ENCODE peak calls at places on chromosomes 4 and X, in eight cellular contexts. V is lower lobe of right lung, J is neural crest cell, O is HCT116, D is HFF-Myc, Z is ovary, S is Peyer's patch, K is ascending aorta. W is an unnamed sample.

GRCh38 chr4:181140037-181140603 is 1103.1 kb upstream of the TENM3 start:
- DNase-seq in V (no peak), J (no peak), O (no peak), D (no peak), Z (no peak), S (no peak), K (no peak), W (no peak)

GRCh38 chr4:181611033-181611711 is 632.0 kb upstream of the TENM3 start:
- DNase-seq in V (no peak), J (no peak), O (no peak), D (no peak), Z (no peak), S (no peak), K (no peak), W (no peak)

GRCh38 chr4:162839814-162840213 is 326.9 kb downstream of the NAF1 start:
- DNase-seq in V (no peak), J (no peak), O (no peak), D (no peak), Z (no peak), S (no peak), K (no peak), W (no peak)

GRCh38 chrX:103792916-103793540 is 16.4 kb downstream of the PLP1 start:
- DNase-seq in V (no peak), J (no peak), O (no peak), D (no peak), Z (no peak), S (no peak), K (no peak), W (no peak)

GRCh38 chr4:73776363-73776762 is 36.0 kb downstream of the CXCL8 start:
- DNase-seq in V (no peak), J (no peak), O (no peak), D (peak), Z (peak), S (no peak), K (no peak), W (no peak)

GRCh38 chr4:87032884-87033533 is 98.2 kb downstream of the AFF1 start:
- DNase-seq in V (no peak), J (no peak), O (no peak), D (no peak), Z (no peak), S (no peak), K (no peak), W (no peak)

GRCh38 chr4:53962516-53963225 is 101.7 kb downstream of the CHIC2 start:
- DNase-seq in V (no peak), J (no peak), O (no peak), D (no peak), Z (no peak), S (no peak), K (no peak), W (no peak)

GRCh38 chr4:26806331-26806730 is 54.3 kb upstream of the STIM2 start:
- DNase-seq in V (no peak), J (no peak), O (no peak), D (no peak), Z (no peak), S (no peak), K (no peak), W (no peak)

GRCh38 chr4:8468746-8469535 is 28.4 kb downstream of the TRMT44 start:
- DNase-seq in V (peak), J (peak), O (peak), D (peak), Z (peak), S (peak), K (no peak), W (peak)

GRCh38 chrX:71870337-71871098 is 40.1 kb upstream of the NHSL2 start:
- DNase-seq in V (no peak), J (peak), O (peak), D (peak), Z (no peak), S (no peak), K (no peak), W (peak)
- TF ChIP-seq CTCF in V (no peak), J (peak), O (peak), D (peak), Z (no peak), S (no peak), K (no peak), W (peak)

GRCh38 chr4:39699676-39700409 is 1.9 kb downstream of the UBE2K start:
- DNase-seq in V (no peak), J (no peak), O (no peak), D (no peak), Z (no peak), S (no peak), K (no peak), W (no peak)
- TF ChIP-seq CTCF in V (no peak), J (no peak), O (no peak), D (no peak), Z (no peak), S (no peak), K (no peak), W (no peak)

GRCh38 chr4:95835672-95836071 is 4.2 kb upstream of the PDHA2 start:
- DNase-seq in V (no peak), J (peak), O (peak), D (no peak), Z (no peak), S (no peak), K (no peak), W (peak)
- TF ChIP-seq CTCF in V (no peak), J (peak), O (peak), D (no peak), Z (no peak), S (no peak), K (no peak), W (peak)

DNA sequence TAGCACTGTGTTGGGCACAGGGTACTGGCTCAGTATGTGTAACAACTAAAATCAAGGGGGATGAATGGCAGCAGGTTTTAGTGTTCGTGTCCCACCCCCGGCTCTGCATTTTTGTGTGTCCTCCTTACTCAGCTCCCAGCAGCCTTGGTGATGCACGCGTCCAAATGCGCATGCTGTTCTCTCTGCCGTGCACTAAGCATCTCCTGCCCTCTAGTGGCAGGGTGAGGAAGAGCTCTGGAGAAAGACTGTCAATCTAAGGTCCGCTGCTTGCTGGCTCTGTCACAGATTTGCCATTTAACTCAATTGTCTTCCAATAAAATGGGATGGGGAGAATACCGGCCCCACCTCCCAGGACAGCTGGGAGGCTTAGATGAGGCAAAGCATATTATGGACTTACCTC is 61.4 kb downstream of the WFS1 start:
- DNase-seq in V (no peak), J (no peak), O (no peak), D (no peak), Z (no peak), S (no peak), K (no peak), W (no peak)
- TF ChIP-seq CTCF in V (peak), J (peak), O (peak), D (peak), Z (no peak), S (peak), K (no peak), W (no peak)

W was measured in endothelial cell.